ENCODE peak calls at places on chromosome 21, in seven cellular contexts. One of them, this sample, is unnamed.

GRCh38 chr21:15134711-15135110 is 69.9 kb upstream of the NRIP1 start:
- DNase-seq in HCT116: no peak
- DNase-seq in body of pancreas: peak; percentile 14
- DNase-seq in transverse colon: peak; percentile 66
- DNase-seq in PC-3: no peak
- DNase-seq in cardiac muscle cell: no peak
- DNase-seq in left ventricle myocardium inferior: no peak
- DNase-seq in this sample: no peak

GRCh38 chr21:45135122-45135521 is 60.7 kb downstream of the ADARB1 start:
- DNase-seq in PC-3: no peak
- DNase-seq in transverse colon: no peak
- DNase-seq in left ventricle myocardium inferior: no peak
- DNase-seq in HCT116: no peak
- DNase-seq in body of pancreas: no peak
- DNase-seq in cardiac muscle cell: no peak
- DNase-seq in this sample: no peak

GRCh38 chr21:39388038-39388810 is 39.3 kb upstream of the HMGN1 start:
- DNase-seq in cardiac muscle cell: peak; percentile 89
- DNase-seq in PC-3: peak; percentile 85
- DNase-seq in HCT116: peak; percentile 64
- DNase-seq in body of pancreas: peak; percentile 92
- DNase-seq in left ventricle myocardium inferior: peak; percentile 93
- DNase-seq in transverse colon: peak; percentile 94
- DNase-seq in this sample: peak; percentile 93

GRCh38 chr21:38753114-38754100 is 52.3 kb upstream of the ETS2 start:
- DNase-seq in PC-3: no peak
- DNase-seq in transverse colon: no peak
- DNase-seq in body of pancreas: no peak
- DNase-seq in HCT116: no peak
- DNase-seq in cardiac muscle cell: no peak
- DNase-seq in left ventricle myocardium inferior: no peak
- DNase-seq in this sample: no peak

GRCh38 chr21:20537162-20537561 is 461.0 kb upstream of the NCAM2 start:
- DNase-seq in body of pancreas: no peak
- DNase-seq in transverse colon: no peak
- DNase-seq in HCT116: no peak
- DNase-seq in PC-3: no peak
- DNase-seq in cardiac muscle cell: no peak
- DNase-seq in left ventricle myocardium inferior: no peak
- DNase-seq in this sample: no peak

GRCh38 chr21:43639470-43640178 is 19.7 kb downstream of the HSF2BP start:
- DNase-seq in PC-3: peak; percentile 59
- DNase-seq in body of pancreas: no peak
- DNase-seq in HCT116: no peak
- DNase-seq in cardiac muscle cell: no peak
- DNase-seq in transverse colon: no peak
- DNase-seq in left ventricle myocardium inferior: no peak
- DNase-seq in this sample: no peak

GRCh38 chr21:38258803-38259485 is 2.2 kb downstream of the KCNJ15 start:
- DNase-seq in cardiac muscle cell: no peak
- DNase-seq in PC-3: peak; percentile 22
- DNase-seq in transverse colon: no peak
- DNase-seq in HCT116: no peak
- DNase-seq in body of pancreas: no peak
- DNase-seq in left ventricle myocardium inferior: no peak
- DNase-seq in this sample: no peak

GRCh38 chr21:44872568-44873355 is 728 bp downstream of the PTTG1IP start:
- DNase-seq in PC-3: peak; percentile 46
- DNase-seq in left ventricle myocardium inferior: peak; percentile 46
- DNase-seq in HCT116: no peak
- DNase-seq in body of pancreas: peak; percentile 47
- DNase-seq in cardiac muscle cell: peak; percentile 55
- DNase-seq in transverse colon: peak; percentile 44
- DNase-seq in this sample: peak; percentile 62

GRCh38 chr21:44006656-44007055 is 5.5 kb upstream of the TRAPPC10 start:
- DNase-seq in body of pancreas: peak; percentile 28
- DNase-seq in HCT116: no peak
- DNase-seq in PC-3: no peak
- DNase-seq in left ventricle myocardium inferior: peak; percentile 62
- DNase-seq in transverse colon: no peak
- DNase-seq in cardiac muscle cell: no peak
- DNase-seq in this sample: no peak

GRCh38 chr21:27831177-27831576 is 864.3 kb upstream of the ADAMTS5 start:
- DNase-seq in left ventricle myocardium inferior: no peak
- DNase-seq in transverse colon: no peak
- DNase-seq in cardiac muscle cell: no peak
- DNase-seq in PC-3: no peak
- DNase-seq in body of pancreas: no peak
- DNase-seq in HCT116: no peak
- DNase-seq in this sample: no peak

GRCh38 chr21:31176725-31177124 is 138.4 kb upstream of the KRTAP19-8 start:
- DNase-seq in left ventricle myocardium inferior: no peak
- DNase-seq in transverse colon: no peak
- DNase-seq in body of pancreas: no peak
- DNase-seq in HCT116: no peak
- DNase-seq in PC-3: no peak
- DNase-seq in cardiac muscle cell: no peak
- DNase-seq in this sample: no peak

GRCh38 chr21:22584308-22584707 is 1586.1 kb downstream of the NCAM2 start:
- DNase-seq in cardiac muscle cell: no peak
- DNase-seq in left ventricle myocardium inferior: no peak
- DNase-seq in HCT116: no peak
- DNase-seq in body of pancreas: no peak
- DNase-seq in transverse colon: no peak
- DNase-seq in PC-3: no peak
- DNase-seq in this sample: no peak

GRCh38 chr21:15367061-15367626 is 302.3 kb upstream of the NRIP1 start:
- DNase-seq in HCT116: no peak
- DNase-seq in PC-3: no peak
- DNase-seq in transverse colon: no peak
- DNase-seq in body of pancreas: no peak
- DNase-seq in left ventricle myocardium inferior: no peak
- DNase-seq in cardiac muscle cell: no peak
- DNase-seq in this sample: no peak

GRCh38 chr21:42655797-42656770 is 2.7 kb downstream of the PDE9A start:
- DNase-seq in left ventricle myocardium inferior: no peak
- DNase-seq in transverse colon: peak; percentile 68
- DNase-seq in cardiac muscle cell: no peak
- DNase-seq in PC-3: peak; percentile 86
- DNase-seq in body of pancreas: no peak
- DNase-seq in HCT116: no peak
- DNase-seq in this sample: no peak

GRCh38 chr21:35838350-35838749 is 222.0 kb downstream of the SETD4 start:
- DNase-seq in transverse colon: no peak
- DNase-seq in PC-3: no peak
- DNase-seq in HCT116: no peak
- DNase-seq in body of pancreas: no peak
- DNase-seq in left ventricle myocardium inferior: no peak
- DNase-seq in cardiac muscle cell: peak; percentile 21
- DNase-seq in this sample: no peak

GRCh38 chr21:43262427-43262826 is 93.6 kb downstream of the CRYAA start:
- DNase-seq in transverse colon: no peak
- DNase-seq in left ventricle myocardium inferior: peak; percentile 4
- DNase-seq in body of pancreas: no peak
- DNase-seq in PC-3: no peak
- DNase-seq in HCT116: no peak
- DNase-seq in cardiac muscle cell: no peak
- DNase-seq in this sample: peak; percentile 75

GRCh38 chr21:38343691-38344090 is 86.9 kb downstream of the KCNJ15 start:
- DNase-seq in cardiac muscle cell: no peak
- DNase-seq in HCT116: no peak
- DNase-seq in left ventricle myocardium inferior: no peak
- DNase-seq in PC-3: peak; percentile 95
- DNase-seq in body of pancreas: peak; percentile 73
- DNase-seq in transverse colon: no peak
- DNase-seq in this sample: no peak

GRCh38 chr21:33325222-33326067 is 675 bp downstream of the IFNAR1 start:
- DNase-seq in left ventricle myocardium inferior: peak; percentile 76
- DNase-seq in cardiac muscle cell: peak; percentile 48
- DNase-seq in PC-3: peak; percentile 73
- DNase-seq in body of pancreas: peak; percentile 83
- DNase-seq in transverse colon: peak; percentile 81
- DNase-seq in HCT116: no peak
- DNase-seq in this sample: peak; percentile 86

GRCh38 chr21:44911384-44912157 is 9.1 kb downstream of the ITGB2 start:
- DNase-seq in left ventricle myocardium inferior: peak; percentile 82
- DNase-seq in transverse colon: peak; percentile 90
- DNase-seq in body of pancreas: peak; percentile 90
- DNase-seq in cardiac muscle cell: no peak
- DNase-seq in HCT116: no peak
- DNase-seq in PC-3: peak; percentile 92
- DNase-seq in this sample: peak; percentile 99

GRCh38 chr21:39317134-39318090 is 4.0 kb upstream of the BRWD1 start:
- DNase-seq in cardiac muscle cell: no peak
- DNase-seq in PC-3: peak; percentile 15
- DNase-seq in left ventricle myocardium inferior: no peak
- DNase-seq in body of pancreas: no peak
- DNase-seq in HCT116: no peak
- DNase-seq in transverse colon: no peak
- DNase-seq in this sample: no peak

GRCh38 chr21:23127973-23128372 is 2129.8 kb downstream of the NCAM2 start:
- DNase-seq in HCT116: no peak
- DNase-seq in PC-3: no peak
- DNase-seq in left ventricle myocardium inferior: no peak
- DNase-seq in transverse colon: no peak
- DNase-seq in cardiac muscle cell: no peak
- DNase-seq in body of pancreas: no peak
- DNase-seq in this sample: no peak

GRCh38 chr21:31142600-31142999 is 104.3 kb upstream of the KRTAP19-8 start:
- DNase-seq in body of pancreas: no peak
- DNase-seq in cardiac muscle cell: no peak
- DNase-seq in HCT116: no peak
- DNase-seq in left ventricle myocardium inferior: no peak
- DNase-seq in PC-3: peak; percentile 47
- DNase-seq in transverse colon: no peak
- DNase-seq in this sample: no peak

GRCh38 chr21:44869860-44870747 is 3.4 kb downstream of the PTTG1IP start:
- DNase-seq in cardiac muscle cell: no peak
- DNase-seq in HCT116: peak; percentile 93
- DNase-seq in transverse colon: peak; percentile 55
- DNase-seq in PC-3: peak; percentile 98
- DNase-seq in left ventricle myocardium inferior: no peak
- DNase-seq in body of pancreas: peak; percentile 49
- DNase-seq in this sample: peak; percentile 97

GRCh38 chr21:41641510-41641815 is 125.4 kb downstream of the RIPK4 start:
- DNase-seq in left ventricle myocardium inferior: no peak
- DNase-seq in HCT116: no peak
- DNase-seq in cardiac muscle cell: no peak
- DNase-seq in body of pancreas: no peak
- DNase-seq in transverse colon: no peak
- DNase-seq in PC-3: no peak
- DNase-seq in this sample: no peak
- H3K27ac ChIP-seq in left ventricle myocardium inferior: peak overlapping the region; percentile 76
- H3K27ac ChIP-seq in HCT116: no peak overlapping the region
- H3K27ac ChIP-seq in cardiac muscle cell: no peak overlapping the region
- H3K27ac ChIP-seq in body of pancreas: peak overlapping the region; percentile 80
- H3K27ac ChIP-seq in transverse colon: peak overlapping the region; percentile 46
- H3K27ac ChIP-seq in PC-3: peak overlapping the region; percentile 99
- H3K27ac ChIP-seq in this sample: peak overlapping the region; percentile 91

DNA sequence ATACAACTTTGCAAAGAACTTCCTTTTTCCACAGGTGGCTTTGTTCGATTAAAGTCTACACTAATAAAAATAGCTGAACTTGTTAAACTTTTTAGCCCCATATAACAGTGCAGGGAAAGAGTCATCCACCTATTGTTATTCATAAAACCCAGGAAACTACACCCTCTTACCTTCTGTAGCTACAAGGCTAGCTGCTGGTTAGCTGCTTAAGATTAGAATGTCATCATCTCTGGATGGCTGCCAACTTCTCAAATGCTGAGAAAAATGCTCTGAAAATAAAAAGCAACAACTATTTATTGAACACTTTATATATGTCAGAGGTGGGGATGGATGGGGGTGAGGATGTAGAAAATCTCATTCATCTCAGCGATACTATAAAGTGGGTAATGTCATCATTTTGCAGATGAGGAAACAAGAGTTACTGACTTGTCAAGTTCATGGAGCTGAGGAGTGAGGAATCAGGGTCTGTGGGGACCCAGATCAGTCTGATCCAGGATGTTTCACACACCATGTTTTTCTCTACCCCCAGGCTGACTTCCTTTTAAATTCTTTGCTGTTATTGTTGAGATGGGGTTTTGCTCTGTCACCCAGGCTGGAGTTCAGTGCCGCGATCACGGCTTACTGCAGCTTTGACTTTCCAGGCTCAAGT is 17.1 kb downstream of the ATP5PF start:
- DNase-seq in left ventricle myocardium inferior: no peak
- DNase-seq in PC-3: peak; percentile 29
- DNase-seq in transverse colon: no peak
- DNase-seq in HCT116: no peak
- DNase-seq in body of pancreas: no peak
- DNase-seq in cardiac muscle cell: peak; percentile 24
- DNase-seq in this sample: no peak
- H3K27ac ChIP-seq in left ventricle myocardium inferior: peak overlapping the region; percentile 71
- H3K27ac ChIP-seq in PC-3: no peak overlapping the region
- H3K27ac ChIP-seq in transverse colon: no peak overlapping the region
- H3K27ac ChIP-seq in HCT116: no peak overlapping the region
- H3K27ac ChIP-seq in body of pancreas: no peak overlapping the region
- H3K27ac ChIP-seq in cardiac muscle cell: peak overlapping the region; percentile 60
- H3K27ac ChIP-seq in this sample: no peak overlapping the region

GRCh38 chr21:34536820-34537219 is 24.8 kb upstream of the KCNE1 start:
- DNase-seq in left ventricle myocardium inferior: no peak
- DNase-seq in body of pancreas: no peak
- DNase-seq in PC-3: no peak
- DNase-seq in cardiac muscle cell: no peak
- DNase-seq in HCT116: no peak
- DNase-seq in transverse colon: no peak
- DNase-seq in this sample: no peak

GRCh38 chr21:34533938-34534337 is 21.9 kb upstream of the KCNE1 start:
- DNase-seq in PC-3: no peak
- DNase-seq in HCT116: no peak
- DNase-seq in cardiac muscle cell: no peak
- DNase-seq in transverse colon: no peak
- DNase-seq in left ventricle myocardium inferior: no peak
- DNase-seq in body of pancreas: no peak
- DNase-seq in this sample: no peak

GRCh38 chr21:34534522-34534921 is 22.5 kb upstream of the KCNE1 start:
- DNase-seq in HCT116: no peak
- DNase-seq in transverse colon: no peak
- DNase-seq in cardiac muscle cell: no peak
- DNase-seq in PC-3: no peak
- DNase-seq in left ventricle myocardium inferior: no peak
- DNase-seq in body of pancreas: no peak
- DNase-seq in this sample: peak; percentile 78

GRCh38 chr21:34536311-34536710 is 24.3 kb upstream of the KCNE1 start:
- DNase-seq in HCT116: no peak
- DNase-seq in cardiac muscle cell: no peak
- DNase-seq in left ventricle myocardium inferior: no peak
- DNase-seq in transverse colon: no peak
- DNase-seq in PC-3: no peak
- DNase-seq in body of pancreas: no peak
- DNase-seq in this sample: no peak

GRCh38 chr21:34535886-34536285 is 23.9 kb upstream of the KCNE1 start:
- DNase-seq in body of pancreas: no peak
- DNase-seq in PC-3: no peak
- DNase-seq in left ventricle myocardium inferior: no peak
- DNase-seq in HCT116: no peak
- DNase-seq in transverse colon: no peak
- DNase-seq in cardiac muscle cell: no peak
- DNase-seq in this sample: no peak
- H3K27ac ChIP-seq in body of pancreas: no peak overlapping the region
- H3K27ac ChIP-seq in PC-3: no peak overlapping the region
- H3K27ac ChIP-seq in left ventricle myocardium inferior: peak overlapping the region; percentile 44
- H3K27ac ChIP-seq in HCT116: no peak overlapping the region
- H3K27ac ChIP-seq in transverse colon: no peak overlapping the region
- H3K27ac ChIP-seq in cardiac muscle cell: peak overlapping the region; percentile 83
- H3K27ac ChIP-seq in this sample: no peak overlapping the region

GRCh38 chr21:46392921-46393320 is 65.8 kb upstream of the DIP2A start:
- DNase-seq in HCT116: no peak
- DNase-seq in left ventricle myocardium inferior: peak; percentile 46
- DNase-seq in transverse colon: peak; percentile 13
- DNase-seq in PC-3: no peak
- DNase-seq in cardiac muscle cell: no peak
- DNase-seq in body of pancreas: peak; percentile 31
- DNase-seq in this sample: no peak
- H3K27ac ChIP-seq in HCT116: no peak overlapping the region
- H3K27ac ChIP-seq in left ventricle myocardium inferior: peak overlapping the region; percentile 19
- H3K27ac ChIP-seq in transverse colon: no peak overlapping the region
- H3K27ac ChIP-seq in PC-3: no peak overlapping the region
- H3K27ac ChIP-seq in cardiac muscle cell: no peak overlapping the region
- H3K27ac ChIP-seq in body of pancreas: no peak overlapping the region
- H3K27ac ChIP-seq in this sample: no peak overlapping the region

This sample was measured in SJSA1.